ENCODE peak calls at places on chromosomes 2 and 18, in five cellular contexts. Y, Q, G, U and V are unnamed samples. For H3K9me3, the result is how much of the 10 kb centered on the place peaks cover.

GRCh38 chr2:74816540-74817331 is 17.2 kb upstream of the HK2 start:
- DNase-seq in Y (no peak), Q (no peak), G (no peak), U (no peak), V (no peak)

GRCh38 chr18:57128229-57128911 is 18.5 kb upstream of the BOD1L2 start:
- DNase-seq in Y (no peak), Q (no peak), G (no peak), U (no peak), V (no peak)

GRCh38 chr2:46902465-46902864 is 13.1 kb downstream of the MCFD2 start:
- DNase-seq in Y (no peak), Q (no peak), G (no peak), U (no peak), V (no peak)

GRCh38 chr2:148813603-148814065 is 61.4 kb upstream of the KIF5C start:
- DNase-seq in Y (no peak), Q (peak), G (no peak), U (peak), V (peak)

GRCh38 chr2:201959626-201960025 is 74.0 kb upstream of the FZD7 start:
- DNase-seq in Y (no peak), Q (no peak), G (peak), U (no peak), V (no peak)

GRCh38 chr2:203533696-203534471 is 1.2 kb downstream of the RAPH1 start:
- DNase-seq in Y (no peak), Q (peak), G (peak), U (peak), V (no peak)

GRCh38 chr2:62178741-62179271 is 17.1 kb upstream of the B3GNT2 start:
- DNase-seq in Y (no peak), Q (no peak), G (peak), U (no peak), V (no peak)

GRCh38 chr18:48084858-48085257 is 154.4 kb upstream of the SMAD2 start:
- DNase-seq in Y (peak), Q (no peak), G (no peak), U (no peak), V (no peak)

GRCh38 chr2:25269234-25269633 is 72.5 kb downstream of the DNMT3A start:
- DNase-seq in Y (no peak), Q (no peak), G (no peak), U (no peak), V (no peak)

GRCh38 chr2:69095246-69095645 is 82.3 kb downstream of the ANTXR1 start:
- DNase-seq in Y (no peak), Q (no peak), G (peak), U (no peak), V (no peak)

GRCh38 chr2:9221223-9221622 is 14.6 kb downstream of the ASAP2 start:
- DNase-seq in Y (no peak), Q (no peak), G (peak), U (no peak), V (no peak)

GRCh38 chr2:234496442-234496834 is 443 bp downstream of the ARL4C start:
- DNase-seq in Y (peak), Q (peak), G (no peak), U (peak), V (peak)

GRCh38 chr2:140975237-140975636 is 1155.6 kb downstream of the LRP1B start:
- DNase-seq in Y (no peak), Q (no peak), G (peak), U (no peak), V (no peak)

GRCh38 chr2:16271231-16271896 is 331.0 kb downstream of the MYCN start:
- DNase-seq in Y (no peak), Q (no peak), G (no peak), U (no peak), V (no peak)

GRCh38 chr2:31962757-31963361 is 47.9 kb downstream of the MEMO1 start:
- DNase-seq in Y (no peak), Q (peak), G (no peak), U (no peak), V (no peak)

GRCh38 chr2:230225486-230225885 is at the start of gene SP140:
- DNase-seq in Y (no peak), Q (peak), G (no peak), U (no peak), V (peak)

GRCh38 chr2:68653034-68653433 is 9.7 kb downstream of the PROKR1 start:
- DNase-seq in Y (no peak), Q (no peak), G (no peak), U (no peak), V (no peak)

GRCh38 chr18:56709463-56709862 is 58.3 kb downstream of the WDR7 start:
- DNase-seq in Y (peak), Q (peak), G (peak), U (peak), V (no peak)

GRCh38 chr2:65379721-65380171 is 52.7 kb downstream of the SPRED2 start:
- DNase-seq in Y (no peak), Q (no peak), G (no peak), U (no peak), V (no peak)

GRCh38 chr2:120104002-120104467 is 91.2 kb downstream of the EPB41L5 start:
- DNase-seq in Y (no peak), Q (no peak), G (peak), U (no peak), V (no peak)

GRCh38 chr2:135997380-135997779 is 12.0 kb upstream of the DARS1 start:
- DNase-seq in Y (no peak), Q (no peak), G (no peak), U (peak), V (no peak)

GRCh38 chr18:67574749-67575148 is 58.2 kb upstream of the DSEL start:
- DNase-seq in Y (no peak), Q (no peak), G (no peak), U (no peak), V (no peak)

GRCh38 chr2:118847447-118848172 is at the start of gene EN1:
- DNase-seq in Y (no peak), Q (peak), G (peak), U (peak), V (no peak)

GRCh38 chr2:133773862-133774674 is 205.8 kb upstream of the NCKAP5 start:
- DNase-seq in Y (no peak), Q (no peak), G (no peak), U (no peak), V (no peak)

GRCh38 chr2:11746807-11747459 is 501 bp downstream of the LPIN1 start:
- DNase-seq in Y (peak), Q (peak), G (peak), U (peak), V (no peak)

GRCh38 chr2:1892529-1893250 is 148.4 kb upstream of the PXDN start:
- DNase-seq in Y (no peak), Q (no peak), G (no peak), U (peak), V (no peak)

GRCh38 chr2:65198737-65199136 is 28.9 kb upstream of the ACTR2 start:
- DNase-seq in Y (no peak), Q (no peak), G (peak), U (no peak), V (no peak)

GRCh38 chr2:226855766-226856165 is 19.9 kb downstream of the RHBDD1 start:
- DNase-seq in Y (no peak), Q (no peak), G (no peak), U (no peak), V (no peak)

GRCh38 chr18:75926811-75927210 is 499.3 kb upstream of the SMIM21 start:
- DNase-seq in Y (no peak), Q (no peak), G (no peak), U (no peak), V (no peak)

GRCh38 chr2:210915912-210916311 is 359.5 kb downstream of the CPS1 start:
- DNase-seq in Y (no peak), Q (no peak), G (no peak), U (no peak), V (no peak)

GRCh38 chr2:32647180-32647651 is 19.4 kb downstream of the TTC27 start:
- DNase-seq in Y (no peak), Q (no peak), G (peak), U (no peak), V (no peak)

GRCh38 chr2:51410351-51410750 is 378.4 kb upstream of the NRXN1 start:
- DNase-seq in Y (no peak), Q (no peak), G (no peak), U (no peak), V (no peak)

GRCh38 chr2:51413726-51414125 is 381.8 kb upstream of the NRXN1 start:
- DNase-seq in Y (no peak), Q (no peak), G (no peak), U (no peak), V (no peak)

GRCh38 chr2:51409920-51410319 is 378.0 kb upstream of the NRXN1 start:
- DNase-seq in Y (no peak), Q (no peak), G (no peak), U (no peak), V (no peak)
- H3K9me3 ChIP-seq in Y (under half), Q (under half), G (under half), U (under half), V (under half)

GRCh38 chr2:76170856-76171255 is 460.1 kb upstream of the GCFC2 start:
- DNase-seq in Y (no peak), Q (no peak), G (no peak), U (no peak), V (no peak)

GRCh38 chr2:76178610-76179009 is 467.9 kb upstream of the GCFC2 start:
- DNase-seq in Y (no peak), Q (no peak), G (no peak), U (no peak), V (no peak)

GRCh38 chr2:76169985-76170384 is 459.3 kb upstream of the GCFC2 start:
- DNase-seq in Y (no peak), Q (no peak), G (no peak), U (no peak), V (no peak)

GRCh38 chr2:76174505-76174904 is 463.8 kb upstream of the GCFC2 start:
- DNase-seq in Y (no peak), Q (no peak), G (no peak), U (no peak), V (no peak)

DNA sequence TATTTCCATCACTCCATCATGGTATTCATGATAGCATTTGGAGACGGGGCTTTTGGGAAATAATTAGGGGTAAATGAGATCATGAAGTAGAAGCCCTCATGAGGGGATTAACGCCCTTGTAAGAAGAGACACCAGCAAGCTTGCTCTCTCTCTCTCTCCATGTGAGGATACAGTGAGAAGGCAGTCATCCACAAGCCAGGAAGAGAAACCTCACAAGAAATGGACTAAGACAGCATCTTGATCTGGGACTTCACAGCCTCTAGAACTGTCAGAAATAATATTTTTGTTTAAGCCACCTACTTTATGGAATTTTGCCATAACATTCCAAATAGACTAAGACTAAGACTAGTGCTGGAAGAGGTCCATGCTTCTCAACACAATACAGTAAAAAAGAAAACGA is 464.6 kb upstream of the GCFC2 start:
- DNase-seq in Y (no peak), Q (no peak), G (no peak), U (no peak), V (no peak)
- H3K9me3 ChIP-seq in Y (under half), Q (under half), G (under half), U (under half), V (under half)

DNA sequence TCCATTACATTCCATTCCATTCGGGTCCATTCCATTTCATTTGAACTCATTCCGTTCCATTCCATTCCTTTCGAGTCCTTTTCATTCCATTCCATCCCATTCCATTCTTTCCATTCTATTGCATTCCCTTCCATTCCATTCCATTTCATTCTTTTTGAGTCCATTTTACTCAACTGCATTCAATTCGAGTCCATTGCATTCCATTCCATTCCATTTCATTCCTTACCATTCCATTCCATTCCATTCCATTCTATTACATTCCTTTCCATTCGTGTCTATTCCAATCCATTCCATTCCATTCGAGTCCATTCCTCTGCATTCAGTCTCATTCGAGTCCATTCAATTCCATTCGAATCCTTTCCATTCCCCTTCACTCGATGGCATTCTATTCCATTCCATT is 1128.8 kb downstream of the RPIA start:
- DNase-seq in Y (no peak), Q (no peak), G (no peak), U (no peak), V (no peak)
- H3K9me3 ChIP-seq in Y (half or more), Q (half or more), G (under half), U (under half), V (under half)

DNA sequence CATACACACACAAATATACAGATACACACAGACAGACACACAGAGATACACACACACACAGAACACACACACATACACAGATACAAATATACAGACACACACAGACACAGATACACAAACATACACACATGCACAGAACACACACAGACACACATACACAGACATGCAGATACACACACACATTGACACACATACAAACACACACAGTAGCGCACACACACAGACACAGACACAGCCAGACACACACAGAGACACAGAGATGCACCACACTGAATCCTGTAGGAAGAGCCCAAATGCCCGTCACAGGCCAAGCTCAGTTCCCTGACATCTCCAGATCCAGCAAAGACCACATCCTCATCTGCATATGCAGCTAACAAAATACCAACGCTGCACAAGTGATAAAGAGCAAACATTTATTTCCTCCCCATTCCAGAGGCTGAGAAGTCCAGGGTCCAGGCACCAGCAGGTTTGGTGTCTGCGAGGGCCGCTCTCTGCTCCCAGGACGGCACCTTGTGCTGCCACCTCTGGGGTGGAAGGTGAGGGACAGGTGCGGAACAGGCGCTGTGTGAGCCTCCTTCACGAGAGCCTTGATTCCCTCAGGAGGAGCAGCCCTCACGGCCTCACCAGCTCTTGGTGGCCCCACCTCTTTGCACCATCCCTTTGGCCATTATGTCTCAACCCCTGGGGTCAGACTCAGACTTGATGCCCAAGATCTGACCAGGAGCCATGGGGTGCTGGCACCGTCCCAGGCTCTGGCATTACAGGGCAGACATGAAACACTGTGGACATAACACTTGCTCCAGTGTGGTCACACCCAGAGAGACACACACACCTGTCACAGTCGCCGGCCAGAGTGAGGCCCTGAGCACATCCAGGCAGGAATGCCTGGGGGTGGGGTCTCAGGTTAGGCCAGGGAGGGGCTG is 108.7 kb downstream of the NDUFA10 start:
- DNase-seq in Y (peak), Q (no peak), G (no peak), U (peak), V (no peak)
- H3K9me3 ChIP-seq in Y (under half), Q (under half), G (under half), U (under half), V (under half)

GRCh38 chr18:53421869-53422268 is 802.6 kb downstream of the MBD2 start:
- DNase-seq in Y (no peak), Q (no peak), G (no peak), U (no peak), V (no peak)

GRCh38 chr18:53422896-53423295 is 801.6 kb downstream of the MBD2 start:
- DNase-seq in Y (no peak), Q (no peak), G (no peak), U (no peak), V (no peak)

GRCh38 chr18:53411511-53411910 is 813.0 kb downstream of the MBD2 start:
- DNase-seq in Y (no peak), Q (no peak), G (no peak), U (no peak), V (no peak)

GRCh38 chr18:53416985-53417384 is 807.5 kb downstream of the MBD2 start:
- DNase-seq in Y (no peak), Q (no peak), G (no peak), U (peak), V (no peak)
- H3K9me3 ChIP-seq in Y (under half), Q (under half), G (under half), U (under half), V (under half)

GRCh38 chr2:89818873-89819272 is 1127.4 kb downstream of the RPIA start:
- DNase-seq in Y (no peak), Q (no peak), G (no peak), U (no peak), V (no peak)
- H3K9me3 ChIP-seq in Y (half or more), Q (half or more), G (under half), U (under half), V (under half)

DNA sequence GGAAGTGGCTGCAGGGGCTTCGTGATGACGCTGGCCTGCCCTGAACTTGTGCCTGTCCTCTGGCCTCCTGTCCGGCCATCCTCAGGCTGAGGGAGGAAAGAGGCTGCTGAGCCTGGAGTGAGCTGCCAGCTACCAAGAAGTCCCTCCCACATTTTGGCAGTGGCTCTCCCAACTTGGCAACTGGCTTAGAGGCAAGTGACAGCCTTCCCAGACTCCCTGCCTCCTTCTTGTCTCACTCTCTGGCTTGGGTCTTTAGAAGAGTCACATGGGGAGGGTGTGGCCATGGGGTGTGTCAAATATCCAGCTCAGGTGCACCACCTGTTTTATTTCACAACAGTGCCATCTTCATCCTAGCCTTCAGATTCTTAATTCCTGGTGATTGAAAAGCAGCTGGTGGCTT is 222.8 kb downstream of the PRKCE start:
- DNase-seq in Y (no peak), Q (no peak), G (no peak), U (no peak), V (no peak)
- H3K9me3 ChIP-seq in Y (under half), Q (under half), G (under half), U (under half), V (under half)

DNA sequence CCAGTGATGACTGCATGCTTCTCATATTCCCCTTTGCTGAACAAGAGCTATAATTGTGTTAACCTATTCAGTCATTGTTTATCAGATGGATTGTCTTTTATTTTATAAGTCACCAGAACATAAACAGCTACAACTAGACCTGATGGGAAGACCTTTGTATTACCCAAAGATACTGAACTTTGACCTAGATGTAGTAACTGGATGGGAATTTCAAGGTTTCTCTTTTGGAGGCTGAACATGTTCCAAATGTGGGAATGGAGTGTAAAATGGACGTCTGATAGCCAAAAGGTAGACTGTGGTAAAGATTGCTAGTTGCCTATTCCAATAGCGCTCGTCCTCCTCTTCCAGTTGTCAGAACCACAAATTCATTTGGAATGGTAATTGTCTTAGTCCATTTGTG is 56.4 kb upstream of the ST3GAL5 start:
- DNase-seq in Y (no peak), Q (no peak), G (no peak), U (no peak), V (no peak)
- H3K9me3 ChIP-seq in Y (under half), Q (under half), G (under half), U (half or more), V (under half)

DNA sequence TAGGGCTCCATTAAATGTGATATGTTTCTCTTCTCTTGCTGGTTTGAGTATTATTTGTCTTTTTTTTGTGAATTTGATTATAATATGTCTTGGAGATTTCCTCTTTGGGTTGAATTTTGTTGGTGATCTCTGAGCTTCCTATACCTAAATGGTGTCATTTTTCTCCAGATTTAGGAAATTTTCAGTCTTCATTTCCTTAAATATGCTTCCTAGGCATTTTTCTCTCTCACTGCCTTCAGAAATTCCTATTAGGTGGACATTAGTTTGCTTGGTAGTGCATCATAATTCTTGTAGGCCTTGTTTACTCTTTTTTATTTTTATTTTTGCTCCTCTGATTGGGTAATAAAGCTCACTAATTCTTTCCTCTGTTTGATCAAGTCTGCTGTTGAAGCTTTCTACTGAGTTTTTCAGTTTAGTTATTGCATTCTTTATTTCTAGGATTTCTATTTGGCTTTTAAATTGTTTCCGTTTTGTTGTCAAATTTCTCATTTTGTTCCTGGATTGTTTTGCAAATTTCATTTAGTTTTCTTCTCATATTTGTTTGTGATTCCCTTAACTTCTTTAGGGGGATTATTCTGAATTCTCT is 36.6 kb upstream of the CRACDL start:
- DNase-seq in Y (peak), Q (no peak), G (no peak), U (no peak), V (no peak)
- H3K9me3 ChIP-seq in Y (under half), Q (under half), G (under half), U (under half), V (under half)